ENCODE peak calls at places on chromosomes 16 and 17, in nine cellular contexts. Q, R, W, P, E, X, A, Z and V are unnamed samples.

GRCh38 chr17:2792541-2793169 is 3.6 kb upstream of the RAP1GAP2 start:
- DNase-seq in W (no peak), E (no peak), P (no peak), R (no peak), A (no peak), Z (no peak), Q (no peak), X (peak; percentile 70), V (no peak)

GRCh38 chr17:33674685-33675084 is 381.6 kb upstream of the ASIC2 start:
- DNase-seq in W (peak; percentile 52), A (peak; percentile 9), X (peak; percentile 37), E (peak; percentile 16), Q (peak; percentile 3), Z (peak; percentile 61), R (peak; percentile 2), P (peak; percentile 10), V (peak; percentile 47)

GRCh38 chr17:17462048-17462824 is 14.6 kb upstream of the MED9 start:
- DNase-seq in A (no peak), Z (no peak), W (no peak), E (no peak), P (no peak), R (no peak), Q (no peak), X (no peak), V (no peak)

GRCh38 chr16:75566889-75567255 is 693 bp downstream of the GABARAPL2 start:
- DNase-seq in E (no peak), P (no peak), A (peak; percentile 41), W (peak; percentile 12), Z (peak; percentile 27), R (no peak), X (peak; percentile 28), Q (no peak), V (no peak)

GRCh38 chr17:82244413-82245140 is 15.7 kb downstream of the SLC16A3 start:
- DNase-seq in W (no peak), E (no peak), Q (no peak), X (no peak), R (no peak), A (no peak), Z (peak; percentile 25), P (no peak), V (no peak)

GRCh38 chr17:49003557-49004511 is 6.6 kb downstream of the IGF2BP1 start:
- DNase-seq in X (no peak), W (no peak), A (peak; percentile 22), Q (no peak), P (no peak), R (no peak), E (no peak), Z (no peak), V (no peak)

GRCh38 chr17:18182978-18183333 is 672 bp upstream of the ALKBH5 start:
- DNase-seq in Q (no peak), A (no peak), P (peak; percentile 58), E (peak; percentile 75), R (peak; percentile 63), Z (peak; percentile 77), X (no peak), W (peak; percentile 61), V (peak; percentile 75)

GRCh38 chr16:3285131-3285530 is 1.8 kb downstream of the ZNF263 start:
- DNase-seq in E (no peak), X (no peak), P (no peak), R (no peak), Q (no peak), Z (no peak), W (no peak), A (no peak), V (no peak)

GRCh38 chr16:25210758-25211157 is 6.0 kb upstream of the AQP8 start:
- DNase-seq in R (no peak), Q (no peak), Z (peak; percentile 89), P (no peak), X (no peak), W (no peak), A (no peak), E (no peak), V (no peak)

GRCh38 chr16:75244225-75244792 is 7.1 kb downstream of the BCAR1 start:
- DNase-seq in W (no peak), A (no peak), Z (peak; percentile 62), P (no peak), R (no peak), X (no peak), E (no peak), Q (no peak), V (no peak)

GRCh38 chr17:20304961-20305360 is 162.4 kb downstream of the LGALS9B start:
- DNase-seq in P (no peak), E (no peak), A (no peak), Z (no peak), X (no peak), Q (no peak), R (no peak), W (no peak), V (no peak)

GRCh38 chr16:60274431-60275017 is 1540.4 kb upstream of the GOT2 start:
- DNase-seq in W (no peak), P (no peak), E (no peak), Q (no peak), R (no peak), A (no peak), Z (no peak), X (no peak), V (no peak)

GRCh38 chr17:41734139-41734948 is at the start of gene HAP1:
- DNase-seq in Q (peak; percentile 7), X (no peak), P (no peak), A (peak; percentile 50), Z (peak; percentile 24), R (no peak), W (peak; percentile 65), E (no peak), V (no peak)